ENCODE peak calls at places on chromosomes 3 and 15, in four cellular contexts. H, Q, C and L are unnamed samples.

GRCh38 chr3:143203848-143204247 is 84.3 kb downstream of the CHST2 start:
- DNase-seq in C (no peak), H (no peak), Q (no peak), L (no peak)

GRCh38 chr3:54515439-54516213 is 393.3 kb downstream of the CACNA2D3 start:
- DNase-seq in H (no peak), Q (no peak), C (no peak), L (no peak)

GRCh38 chr3:130787422-130788068 is 40.9 kb upstream of the PIK3R4 start:
- DNase-seq in C (no peak), H (no peak), Q (no peak), L (no peak)

GRCh38 chr15:91940466-91941381 is 87.2 kb downstream of the SLCO3A1 start:
- DNase-seq in Q (no peak), C (no peak), H (no peak), L (no peak)

GRCh38 chr15:62391565-62392262 is 226.6 kb upstream of the C2CD4B start:
- DNase-seq in C (peak; percentile 72), Q (peak; percentile 15), H (no peak), L (peak; percentile 63)

GRCh38 chr15:25504307-25504706 is 65.5 kb upstream of the UBE3A start:
- DNase-seq in Q (no peak), C (no peak), H (no peak), L (no peak)

GRCh38 chr3:105580551-105580950 is 213.8 kb downstream of the ALCAM start:
- DNase-seq in C (no peak), Q (no peak), H (no peak), L (no peak)

GRCh38 chr15:88493811-88494210 is 26.3 kb downstream of the MRPS11 start:
- DNase-seq in C (no peak), Q (no peak), H (no peak), L (no peak)

GRCh38 chr15:26038693-26039092 is 175.6 kb upstream of the ATP10A start:
- DNase-seq in H (no peak), Q (no peak), C (no peak), L (no peak)

GRCh38 chr15:41692049-41692448 is 31.8 kb downstream of the MGA start:
- DNase-seq in Q (no peak), H (no peak), C (no peak), L (no peak)

GRCh38 chr15:31004220-31004733 is 12.8 kb upstream of the MTMR10 start:
- DNase-seq in C (no peak), Q (no peak), H (no peak), L (no peak)

GRCh38 chr3:142608615-142609014 is 12.4 kb downstream of the PLS1 start:
- DNase-seq in H (no peak), C (no peak), Q (no peak), L (no peak)

GRCh38 chr3:48039487-48040190 is 23.4 kb upstream of the MAP4 start:
- DNase-seq in Q (no peak), C (no peak), H (no peak), L (no peak)

GRCh38 chr3:69647710-69648109 is 91.6 kb upstream of the MITF start:
- DNase-seq in Q (no peak), H (no peak), C (no peak), L (no peak)

GRCh38 chr3:193905993-193906396 is 230.0 kb upstream of the HES1 start:
- DNase-seq in Q (no peak), C (no peak), H (no peak), L (no peak)

GRCh38 chr3:124229836-124230235 is 237.9 kb upstream of the ROPN1 start:
- DNase-seq in H (no peak), C (no peak), Q (no peak), L (no peak)

GRCh38 chr3:195913382-195913781 is 5.0 kb upstream of the TNK2 start:
- DNase-seq in Q (no peak), C (no peak), H (no peak), L (no peak)

GRCh38 chr15:66815322-66815721 is 113.3 kb downstream of the SMAD6 start:
- DNase-seq in C (no peak), Q (no peak), H (no peak), L (no peak)

GRCh38 chr3:30964612-30965011 is 70.2 kb upstream of the GADL1 start:
- DNase-seq in C (no peak), H (no peak), Q (no peak), L (no peak)

GRCh38 chr15:76674883-76675282 is 230.3 kb downstream of the SCAPER start:
- DNase-seq in H (no peak), C (no peak), Q (no peak), L (no peak)

GRCh38 chr3:194494951-194495374 is 8.2 kb upstream of the ATP13A3 start:
- DNase-seq in Q (no peak), C (no peak), H (peak; percentile 54), L (no peak)

GRCh38 chr3:181933052-181933618 is 221.4 kb downstream of the SOX2 start:
- DNase-seq in H (no peak), C (no peak), Q (no peak), L (no peak)

GRCh38 chr15:70248116-70249025 is 150.7 kb upstream of the TLE3 start:
- DNase-seq in H (no peak), C (no peak), Q (no peak), L (no peak)

GRCh38 chr3:51355891-51356578 is 29.1 kb upstream of the MANF start:
- DNase-seq in C (no peak), Q (no peak), H (no peak), L (no peak)

GRCh38 chr15:41848595-41848994 is 9.9 kb downstream of the PLA2G4B start:
- DNase-seq in Q (no peak), C (no peak), H (no peak), L (no peak)

GRCh38 chr3:18295171-18295920 is 129.8 kb downstream of the SATB1 start:
- DNase-seq in H (no peak), C (no peak), Q (no peak), L (peak; percentile 31)

GRCh38 chr3:189949580-189949979 is 171.1 kb downstream of the P3H2 start:
- DNase-seq in H (no peak), Q (no peak), C (no peak), L (no peak)

GRCh38 chr3:189950258-189950657 is 170.4 kb downstream of the P3H2 start:
- DNase-seq in H (no peak), Q (no peak), C (no peak), L (no peak)

GRCh38 chr3:189947068-189947467 is 173.6 kb downstream of the P3H2 start:
- DNase-seq in H (no peak), Q (no peak), C (no peak), L (no peak)

GRCh38 chr3:189947948-189948723 is 172.6 kb downstream of the P3H2 start:
- DNase-seq in H (no peak), C (no peak), Q (no peak), L (no peak)

DNA sequence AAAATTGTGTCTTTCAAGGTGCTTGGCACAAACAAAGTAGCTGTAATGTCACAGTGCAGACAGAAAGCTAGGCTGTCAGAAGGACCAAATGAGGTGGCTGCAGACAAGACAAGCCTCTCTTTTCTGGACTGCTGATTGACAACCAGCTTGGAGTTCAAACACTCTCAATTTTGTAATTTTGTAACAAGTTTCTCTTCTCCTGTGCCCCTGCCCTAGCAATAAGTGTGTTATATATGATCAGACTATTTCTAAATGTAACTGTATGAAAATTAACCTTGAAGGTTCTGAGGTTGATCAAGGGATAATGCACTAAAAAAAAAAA is 172.0 kb downstream of the P3H2 start:
- DNase-seq in Q (no peak), H (no peak), C (no peak), L (no peak)
- TF ChIP-seq CTCF in Q (no peak), H (no peak), C (no peak), L (no peak)

DNA sequence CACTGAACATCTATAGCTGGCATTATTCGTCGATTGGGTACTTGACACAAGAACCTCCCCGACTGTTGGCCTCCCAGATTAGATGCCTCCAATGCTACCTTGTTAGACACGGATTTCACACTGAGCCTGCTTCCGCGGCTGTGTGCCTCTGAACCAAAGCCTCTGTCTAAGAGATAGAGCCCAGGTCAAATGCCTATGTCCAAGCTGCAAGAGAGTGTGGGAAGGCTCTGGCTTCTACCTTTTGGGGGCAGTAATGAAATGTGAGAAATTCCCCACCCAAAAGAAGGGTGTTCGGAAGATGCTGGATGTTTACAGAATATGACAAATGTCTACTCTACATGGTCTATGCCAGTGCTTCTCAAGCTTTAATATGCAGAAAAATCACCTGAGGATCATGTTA is 2.0 kb upstream of the RPUSD2 start:
- DNase-seq in Q (no peak), C (no peak), H (no peak), L (no peak)
- TF ChIP-seq CTCF in Q (no peak), C (no peak), H (no peak), L (no peak)

DNA sequence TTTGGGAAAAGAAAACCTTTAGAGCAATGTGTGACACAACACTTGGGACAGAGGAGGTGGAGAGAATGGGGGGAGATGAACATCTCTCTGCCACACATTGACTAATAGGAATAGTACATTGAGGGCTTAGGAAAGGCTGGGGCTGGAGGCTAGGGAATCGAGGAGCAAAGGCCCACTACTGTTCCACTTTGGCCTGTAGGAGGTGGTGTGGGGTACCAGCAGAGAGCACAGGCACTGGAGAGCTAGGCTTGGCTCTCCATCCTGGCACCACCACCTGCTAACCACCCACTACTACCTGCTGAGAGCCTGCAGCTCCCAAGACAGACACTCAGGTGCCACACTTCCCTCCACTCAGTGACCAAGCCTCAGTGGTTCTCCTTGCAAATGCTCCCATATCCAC is 19.4 kb downstream of the CCDC32 start:
- DNase-seq in H (no peak), Q (no peak), C (no peak), L (no peak)
- TF ChIP-seq CTCF in H (no peak), Q (no peak), C (no peak), L (no peak)

GRCh38 chr3:26118165-26118564 is 328.3 kb downstream of the OXSM start:
- DNase-seq in H (no peak), Q (no peak), C (no peak), L (no peak)
- TF ChIP-seq CTCF in H (no peak), Q (no peak), C (peak; percentile 52), L (no peak)